ENCODE peak calls at places on chromosome 19, in eight cellular contexts. L is activated B cell treated with CpG ODN at 0.5 μM for 24 hours, X is ovary, K is right atrium auricular region, N is breast epithelium, W is pancreas, M is ascending aorta, G is RWPE1. F is an unnamed sample.

GRCh38 chr19:48874309-48875135 is 2.3 kb downstream of the PPP1R15A start:
- DNase-seq in L (peak), X (peak), K (no peak), N (no peak), W (no peak), M (no peak), G (no peak), F (no peak)

GRCh38 chr19:7575426-7576040 is 20.1 kb upstream of the CAMSAP3 start:
- DNase-seq in L (no peak), X (no peak), K (no peak), N (no peak), W (no peak), M (no peak), G (peak), F (peak)

GRCh38 chr19:53953383-53953782 is 9.4 kb upstream of the CACNG8 start:
- DNase-seq in L (no peak), X (no peak), K (no peak), N (no peak), W (no peak), M (no peak), G (no peak), F (no peak)

GRCh38 chr19:33390120-33390907 is 16.8 kb downstream of the CEBPG start:
- DNase-seq in L (no peak), X (peak), K (peak), N (peak), W (peak), M (no peak), G (no peak), F (peak)

GRCh38 chr19:42420055-42420544 is 7.1 kb downstream of the LIPE start:
- DNase-seq in L (peak), X (no peak), K (no peak), N (no peak), W (peak), M (no peak), G (peak), F (peak)

GRCh38 chr19:58584498-58585441 is 11.6 kb upstream of the MZF1 start:
- DNase-seq in L (no peak), X (no peak), K (peak), N (no peak), W (no peak), M (no peak), G (no peak), F (no peak)

GRCh38 chr19:17762505-17763229 is 11.4 kb downstream of the FCHO1 start:
- DNase-seq in L (no peak), X (no peak), K (no peak), N (no peak), W (no peak), M (no peak), G (peak), F (no peak)

GRCh38 chr19:39941615-39942507 is 7.4 kb upstream of the FCGBP start:
- DNase-seq in L (peak), X (no peak), K (no peak), N (no peak), W (no peak), M (no peak), G (no peak), F (peak)

GRCh38 chr19:15562861-15563260 is 52.2 kb upstream of the CYP4F8 start:
- DNase-seq in L (no peak), X (no peak), K (no peak), N (peak), W (no peak), M (no peak), G (no peak), F (no peak)

GRCh38 chr19:4456566-4456842 is 1.1 kb downstream of the UBXN6 start:
- DNase-seq in L (no peak), X (peak), K (no peak), N (no peak), W (no peak), M (peak), G (peak), F (no peak)

GRCh38 chr19:45496349-45496953 is 396 bp downstream of the RTN2 start:
- DNase-seq in L (peak), X (no peak), K (no peak), N (no peak), W (peak), M (no peak), G (no peak), F (peak)

GRCh38 chr19:15587663-15588062 is 27.4 kb upstream of the CYP4F8 start:
- DNase-seq in L (no peak), X (no peak), K (peak), N (no peak), W (no peak), M (no peak), G (no peak), F (no peak)

GRCh38 chr19:3801412-3802096 is 15.4 kb upstream of the MATK start:
- DNase-seq in L (peak), X (no peak), K (no peak), N (peak), W (no peak), M (no peak), G (peak), F (peak)

GRCh38 chr19:4744451-4745170 is 21.0 kb upstream of the DPP9 start:
- DNase-seq in L (no peak), X (peak), K (peak), N (peak), W (no peak), M (no peak), G (peak), F (no peak)

GRCh38 chr19:7718668-7719067 is 13.2 kb downstream of the CLEC4G start:
- DNase-seq in L (no peak), X (no peak), K (no peak), N (no peak), W (no peak), M (no peak), G (no peak), F (no peak)

GRCh38 chr19:35066691-35067563 is 25.4 kb downstream of the HPN start:
- DNase-seq in L (peak), X (peak), K (peak), N (peak), W (peak), M (peak), G (peak), F (peak)

GRCh38 chr19:52234406-52234805 is 35.0 kb upstream of the ZNF766 start:
- DNase-seq in L (no peak), X (no peak), K (no peak), N (no peak), W (no peak), M (no peak), G (no peak), F (no peak)

GRCh38 chr19:52237197-52237596 is 32.2 kb upstream of the ZNF766 start:
- DNase-seq in L (no peak), X (no peak), K (no peak), N (no peak), W (no peak), M (no peak), G (no peak), F (no peak)

DNA sequence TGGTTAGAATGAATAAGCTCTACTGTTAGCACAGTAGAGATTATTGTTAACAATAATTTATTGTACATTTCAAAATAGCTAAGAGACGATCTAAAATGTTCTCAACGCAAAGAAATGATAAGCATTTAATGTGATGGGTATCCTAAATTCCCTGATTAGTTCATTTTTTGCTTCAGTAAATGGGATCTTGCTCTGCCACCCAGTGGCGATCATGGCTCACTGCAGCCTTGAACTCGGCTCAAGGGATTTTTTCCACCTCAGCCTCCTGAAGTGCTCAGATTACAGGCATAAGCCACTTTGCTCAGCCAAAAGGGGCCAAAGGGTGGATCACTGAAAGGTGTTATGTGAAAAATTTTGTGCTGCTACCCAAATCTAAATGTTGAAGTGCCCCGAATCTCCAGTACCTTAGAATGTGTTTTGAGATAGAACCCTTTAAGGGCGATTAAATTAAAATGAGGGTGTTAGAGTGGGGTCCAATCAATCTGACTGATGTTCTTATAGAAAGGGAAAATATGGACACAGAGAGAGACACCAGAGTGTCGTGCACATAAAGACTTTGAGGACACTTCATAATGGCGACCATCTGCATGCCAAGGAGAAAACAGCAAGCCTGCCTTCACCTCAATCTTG is 31.5 kb upstream of the ZNF766 start:
- DNase-seq in L (peak), X (peak), K (peak), N (peak), W (peak), M (peak), G (no peak), F (no peak)
- TF ChIP-seq CTCF in L (peak), X (peak), K (peak), N (peak), W (peak), M (peak), G (peak), F (peak)

GRCh38 chr19:18814063-18814462 is 17.7 kb upstream of the UPF1 start:
- DNase-seq in L (no peak), X (no peak), K (peak), N (no peak), W (no peak), M (peak), G (no peak), F (no peak)
- TF ChIP-seq CTCF in L (no peak), X (no peak), K (no peak), N (no peak), W (no peak), M (no peak), G (no peak), F (no peak)

DNA sequence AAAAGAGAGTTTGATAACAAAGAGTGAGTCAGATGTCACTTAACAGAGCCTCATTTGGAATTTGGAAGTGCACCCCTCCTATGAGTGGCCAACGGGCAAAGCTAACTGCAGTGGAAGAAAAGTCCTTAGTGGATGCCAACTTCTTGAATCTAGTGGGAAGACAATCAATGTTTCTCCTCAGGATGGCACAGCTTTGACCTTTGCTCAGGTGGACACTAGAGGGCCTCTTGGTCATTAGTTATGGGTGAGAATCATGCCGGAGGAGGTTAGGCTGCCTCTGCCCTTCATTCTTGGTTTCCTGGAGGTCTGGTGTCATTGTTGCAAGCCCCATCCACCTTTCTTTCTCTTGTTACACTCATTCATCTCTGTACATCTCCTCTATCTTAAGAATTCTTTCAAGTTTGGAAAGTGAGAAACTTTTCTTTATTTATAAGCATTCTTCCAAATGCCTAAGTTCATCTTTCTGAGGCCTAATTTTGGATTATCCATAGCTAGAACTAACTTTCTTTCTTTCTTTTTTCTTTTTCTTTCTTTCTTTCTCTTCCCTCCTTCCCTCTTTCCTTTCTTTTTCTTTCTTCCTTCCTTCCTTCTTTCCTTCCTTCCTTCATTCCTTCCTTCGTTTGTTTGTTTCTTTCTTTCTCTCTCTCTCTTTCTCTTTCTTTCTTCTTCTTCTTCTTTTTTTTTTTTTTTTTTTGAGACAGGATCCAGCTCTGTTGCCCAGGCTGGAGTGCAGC is 327.2 kb upstream of the TSHZ3 start:
- DNase-seq in L (no peak), X (no peak), K (no peak), N (no peak), W (no peak), M (no peak), G (no peak), F (no peak)
- TF ChIP-seq CTCF in L (no peak), X (no peak), K (no peak), N (no peak), W (no peak), M (no peak), G (no peak), F (no peak)

GRCh38 chr19:30733826-30734550 is 361.8 kb downstream of the ZNF536 start:
- DNase-seq in L (no peak), X (peak), K (no peak), N (no peak), W (no peak), M (no peak), G (no peak), F (no peak)
- TF ChIP-seq CTCF in L (no peak), X (no peak), K (no peak), N (no peak), W (no peak), M (no peak), G (no peak), F (no peak)

DNA sequence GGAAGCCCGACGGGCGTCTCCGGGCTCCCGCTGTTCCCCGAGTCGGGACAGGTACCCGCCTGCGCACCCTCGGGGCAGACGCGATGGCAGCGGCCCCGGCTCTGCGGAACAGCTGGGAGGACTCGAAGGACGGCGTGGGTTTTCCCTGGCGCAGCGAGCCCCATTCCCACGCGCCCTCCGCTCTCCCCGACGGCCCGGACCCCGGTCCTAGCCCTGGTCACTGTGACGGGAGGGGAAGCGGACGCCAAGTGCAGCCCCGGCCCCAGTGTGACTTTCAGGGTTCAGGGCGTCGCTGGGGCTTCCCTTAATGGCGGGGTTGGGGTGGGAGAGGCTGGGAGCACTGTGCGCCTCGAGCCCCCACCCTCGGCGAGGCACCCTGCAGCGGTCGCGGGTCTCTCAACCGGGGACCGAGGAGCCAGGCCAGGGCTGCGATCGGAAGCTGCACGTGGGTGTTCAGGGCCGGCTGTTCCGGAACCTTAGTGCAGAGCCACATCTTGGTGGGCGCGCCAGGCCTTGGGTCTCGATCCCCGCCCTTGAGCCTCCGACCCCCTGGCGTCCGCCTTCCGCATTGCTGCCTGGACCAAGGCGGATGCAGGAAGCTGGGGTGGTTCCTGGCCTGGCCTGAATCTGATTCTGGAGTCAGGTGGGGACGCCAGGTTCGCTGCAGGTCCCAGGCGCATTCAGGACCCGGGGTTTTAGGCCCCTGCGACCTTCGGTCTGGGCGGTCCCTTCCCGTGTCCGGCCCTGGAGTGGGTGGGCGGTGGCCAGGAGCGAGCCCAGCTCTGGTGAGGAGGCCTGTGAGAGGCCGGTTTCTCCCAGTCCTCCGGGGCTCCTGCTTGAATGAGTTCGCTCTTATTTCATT is 3.5 kb downstream of the LGALS7B start:
- DNase-seq in L (peak), X (no peak), K (peak), N (no peak), W (no peak), M (peak), G (no peak), F (peak)
- TF ChIP-seq CTCF in L (no peak), X (no peak), K (no peak), N (peak), W (no peak), M (peak), G (no peak), F (no peak)

F was measured in GM10248.